ENCODE peak calls at places on chromosomes 11 and 22, in eight cellular contexts. One of them, this sample, is unnamed.

GRCh38 chr22:44099696-44100095 is 75.6 kb downstream of the PARVB start:
- DNase-seq in foreskin fibroblast: no peak
- DNase-seq in DND-41: no peak
- DNase-seq in H9: no peak
- DNase-seq in heart right ventricle: no peak
- DNase-seq in esophagus muscularis mucosa: no peak
- DNase-seq in left lung: peak; percentile 22
- DNase-seq in GM12865: no peak
- DNase-seq in this sample: no peak

GRCh38 chr22:49574205-49574604 is 253.5 kb downstream of the BRD1 start:
- DNase-seq in foreskin fibroblast: no peak
- DNase-seq in DND-41: no peak
- DNase-seq in H9: peak; percentile 10
- DNase-seq in heart right ventricle: no peak
- DNase-seq in esophagus muscularis mucosa: no peak
- DNase-seq in left lung: peak; percentile 56
- DNase-seq in GM12865: no peak
- DNase-seq in this sample: peak; percentile 50

GRCh38 chr11:46335858-46336600 is 11.2 kb upstream of the DGKZ start:
- DNase-seq in foreskin fibroblast: no peak
- DNase-seq in DND-41: no peak
- DNase-seq in H9: no peak
- DNase-seq in heart right ventricle: no peak
- DNase-seq in esophagus muscularis mucosa: no peak
- DNase-seq in left lung: no peak
- DNase-seq in GM12865: no peak
- DNase-seq in this sample: no peak

GRCh38 chr22:26581026-26581425 is 8.9 kb downstream of the TPST2 start:
- DNase-seq in foreskin fibroblast: no peak
- DNase-seq in DND-41: no peak
- DNase-seq in H9: no peak
- DNase-seq in heart right ventricle: no peak
- DNase-seq in esophagus muscularis mucosa: no peak
- DNase-seq in left lung: no peak
- DNase-seq in GM12865: no peak
- DNase-seq in this sample: no peak

GRCh38 chr11:7597620-7598019 is 75.7 kb downstream of the CYB5R2 start:
- DNase-seq in foreskin fibroblast: no peak
- DNase-seq in DND-41: no peak
- DNase-seq in H9: no peak
- DNase-seq in heart right ventricle: no peak
- DNase-seq in esophagus muscularis mucosa: no peak
- DNase-seq in left lung: peak; percentile 77
- DNase-seq in GM12865: no peak
- DNase-seq in this sample: no peak

GRCh38 chr11:2482745-2483144 is 37.9 kb downstream of the KCNQ1 start:
- DNase-seq in foreskin fibroblast: no peak
- DNase-seq in DND-41: no peak
- DNase-seq in H9: no peak
- DNase-seq in heart right ventricle: no peak
- DNase-seq in esophagus muscularis mucosa: no peak
- DNase-seq in left lung: no peak
- DNase-seq in GM12865: no peak
- DNase-seq in this sample: peak; percentile 25

GRCh38 chr22:45896153-45896951 is 80.6 kb downstream of the WNT7B start:
- DNase-seq in foreskin fibroblast: no peak
- DNase-seq in DND-41: no peak
- DNase-seq in H9: peak; percentile 82
- DNase-seq in heart right ventricle: peak; percentile 13
- DNase-seq in esophagus muscularis mucosa: no peak
- DNase-seq in left lung: peak; percentile 82
- DNase-seq in GM12865: no peak
- DNase-seq in this sample: no peak

GRCh38 chr11:6855971-6856542 is 6.8 kb upstream of the OR10A2 start:
- DNase-seq in foreskin fibroblast: peak; percentile 34
- DNase-seq in DND-41: no peak
- DNase-seq in H9: no peak
- DNase-seq in heart right ventricle: no peak
- DNase-seq in esophagus muscularis mucosa: no peak
- DNase-seq in left lung: no peak
- DNase-seq in GM12865: no peak
- DNase-seq in this sample: no peak

GRCh38 chr22:39658367-39658766 is 87.8 kb downstream of the CACNA1I start:
- DNase-seq in foreskin fibroblast: no peak
- DNase-seq in DND-41: no peak
- DNase-seq in H9: no peak
- DNase-seq in heart right ventricle: no peak
- DNase-seq in esophagus muscularis mucosa: no peak
- DNase-seq in left lung: no peak
- DNase-seq in GM12865: no peak
- DNase-seq in this sample: no peak

GRCh38 chr11:1174441-1175370 is 17.0 kb downstream of the MUC5AC start:
- DNase-seq in foreskin fibroblast: no peak
- DNase-seq in DND-41: no peak
- DNase-seq in H9: no peak
- DNase-seq in heart right ventricle: peak; percentile 7
- DNase-seq in esophagus muscularis mucosa: no peak
- DNase-seq in left lung: peak; percentile 68
- DNase-seq in GM12865: no peak
- DNase-seq in this sample: no peak

GRCh38 chr11:130449996-130450419 is 1.6 kb downstream of the ADAMTS15 start:
- DNase-seq in foreskin fibroblast: peak; percentile 34
- DNase-seq in DND-41: no peak
- DNase-seq in H9: peak; percentile 94
- DNase-seq in heart right ventricle: peak; percentile 87
- DNase-seq in esophagus muscularis mucosa: no peak
- DNase-seq in left lung: no peak
- DNase-seq in GM12865: no peak
- DNase-seq in this sample: peak; percentile 83

GRCh38 chr11:111435046-111435698 is 56.1 kb upstream of the POU2AF1 start:
- DNase-seq in foreskin fibroblast: no peak
- DNase-seq in DND-41: no peak
- DNase-seq in H9: no peak
- DNase-seq in heart right ventricle: no peak
- DNase-seq in esophagus muscularis mucosa: no peak
- DNase-seq in left lung: no peak
- DNase-seq in GM12865: no peak
- DNase-seq in this sample: no peak

GRCh38 chr11:73942030-73942429 is 8.8 kb upstream of the DNAJB13 start:
- DNase-seq in foreskin fibroblast: no peak
- DNase-seq in DND-41: no peak
- DNase-seq in H9: no peak
- DNase-seq in heart right ventricle: no peak
- DNase-seq in esophagus muscularis mucosa: no peak
- DNase-seq in left lung: no peak
- DNase-seq in GM12865: no peak
- DNase-seq in this sample: no peak

GRCh38 chr11:57199330-57199729 is 17.6 kb downstream of the LRRC55 start:
- DNase-seq in foreskin fibroblast: no peak
- DNase-seq in DND-41: no peak
- DNase-seq in H9: no peak
- DNase-seq in heart right ventricle: no peak
- DNase-seq in esophagus muscularis mucosa: no peak
- DNase-seq in left lung: no peak
- DNase-seq in GM12865: no peak
- DNase-seq in this sample: no peak

GRCh38 chr11:85752890-85753581 is 57.9 kb downstream of the SYTL2 start:
- DNase-seq in foreskin fibroblast: no peak
- DNase-seq in DND-41: peak; percentile 93
- DNase-seq in H9: no peak
- DNase-seq in heart right ventricle: no peak
- DNase-seq in esophagus muscularis mucosa: no peak
- DNase-seq in left lung: no peak
- DNase-seq in GM12865: no peak
- DNase-seq in this sample: no peak

GRCh38 chr11:46697303-46697702 is 3.1 kb downstream of the ARHGAP1 start:
- DNase-seq in foreskin fibroblast: no peak
- DNase-seq in DND-41: no peak
- DNase-seq in H9: no peak
- DNase-seq in heart right ventricle: no peak
- DNase-seq in esophagus muscularis mucosa: no peak
- DNase-seq in left lung: no peak
- DNase-seq in GM12865: no peak
- DNase-seq in this sample: no peak

GRCh38 chr22:38570841-38571364 is 920 bp upstream of the DMC1 start:
- DNase-seq in foreskin fibroblast: peak; percentile 23
- DNase-seq in DND-41: peak; percentile 65
- DNase-seq in H9: peak; percentile 60
- DNase-seq in heart right ventricle: peak; percentile 37
- DNase-seq in esophagus muscularis mucosa: no peak
- DNase-seq in left lung: no peak
- DNase-seq in GM12865: peak; percentile 53
- DNase-seq in this sample: no peak

GRCh38 chr11:65421204-65422103 is 1.1 kb upstream of the NEAT1 start:
- DNase-seq in foreskin fibroblast: peak; percentile 99
- DNase-seq in DND-41: peak; percentile 94
- DNase-seq in H9: peak; percentile 85
- DNase-seq in heart right ventricle: peak; percentile 87
- DNase-seq in esophagus muscularis mucosa: peak; percentile 100
- DNase-seq in left lung: peak; percentile 92
- DNase-seq in GM12865: peak; percentile 93
- DNase-seq in this sample: no peak

GRCh38 chr22:42217752-42218280 is 52.6 kb downstream of the TCF20 start:
- DNase-seq in foreskin fibroblast: peak; percentile 3
- DNase-seq in DND-41: no peak
- DNase-seq in H9: no peak
- DNase-seq in heart right ventricle: no peak
- DNase-seq in esophagus muscularis mucosa: no peak
- DNase-seq in left lung: no peak
- DNase-seq in GM12865: no peak
- DNase-seq in this sample: no peak

GRCh38 chr11:101912823-101913284 is 2.0 kb upstream of the CEP126 start:
- DNase-seq in foreskin fibroblast: peak; percentile 24
- DNase-seq in DND-41: no peak
- DNase-seq in H9: no peak
- DNase-seq in heart right ventricle: no peak
- DNase-seq in esophagus muscularis mucosa: no peak
- DNase-seq in left lung: no peak
- DNase-seq in GM12865: no peak
- DNase-seq in this sample: no peak

GRCh38 chr11:6608011-6608410 is 4.0 kb downstream of the TAF10 start:
- DNase-seq in foreskin fibroblast: no peak
- DNase-seq in DND-41: no peak
- DNase-seq in H9: no peak
- DNase-seq in heart right ventricle: no peak
- DNase-seq in esophagus muscularis mucosa: no peak
- DNase-seq in left lung: peak; percentile 37
- DNase-seq in GM12865: no peak
- DNase-seq in this sample: no peak

GRCh38 chr11:15276616-15277015 is 161.9 kb downstream of the INSC start:
- DNase-seq in foreskin fibroblast: no peak
- DNase-seq in DND-41: no peak
- DNase-seq in H9: no peak
- DNase-seq in heart right ventricle: no peak
- DNase-seq in esophagus muscularis mucosa: no peak
- DNase-seq in left lung: no peak
- DNase-seq in GM12865: peak; percentile 7
- DNase-seq in this sample: no peak

GRCh38 chr11:68841718-68842426 is at the start of gene CPT1A:
- DNase-seq in foreskin fibroblast: peak; percentile 74
- DNase-seq in DND-41: peak; percentile 75
- DNase-seq in H9: peak; percentile 71
- DNase-seq in heart right ventricle: peak; percentile 85
- DNase-seq in esophagus muscularis mucosa: no peak
- DNase-seq in left lung: peak; percentile 97
- DNase-seq in GM12865: peak; percentile 77
- DNase-seq in this sample: peak; percentile 82

DNA sequence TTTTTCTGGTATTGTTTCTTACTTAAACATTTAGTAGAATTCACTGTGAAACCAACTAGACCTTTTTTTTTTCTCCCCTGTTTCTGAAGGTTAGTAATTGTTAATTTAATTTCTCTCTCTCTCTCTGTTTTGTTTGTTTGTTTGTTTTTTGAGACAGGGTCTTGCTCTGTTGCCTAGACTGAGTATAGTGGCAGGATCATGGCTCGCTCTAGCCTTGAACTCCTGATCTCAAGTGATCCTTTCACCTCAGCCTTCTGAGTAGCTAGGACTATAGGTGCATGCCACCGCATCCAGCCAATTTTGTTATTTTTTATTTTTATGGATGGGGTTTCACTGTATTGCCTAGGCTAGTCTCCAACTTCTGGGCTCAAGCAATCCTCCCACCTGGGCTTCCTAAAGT is 165.0 kb downstream of the UVRAG start:
- DNase-seq in foreskin fibroblast: no peak
- DNase-seq in DND-41: no peak
- DNase-seq in H9: no peak
- DNase-seq in heart right ventricle: no peak
- DNase-seq in esophagus muscularis mucosa: no peak
- DNase-seq in left lung: no peak
- DNase-seq in GM12865: no peak
- DNase-seq in this sample: no peak
- TF ChIP-seq CTCF in foreskin fibroblast: no peak
- TF ChIP-seq CTCF in DND-41: no peak
- TF ChIP-seq CTCF in H9: no peak
- TF ChIP-seq CTCF in heart right ventricle: no peak
- TF ChIP-seq CTCF in esophagus muscularis mucosa: no peak
- TF ChIP-seq CTCF in left lung: no peak
- TF ChIP-seq CTCF in GM12865: no peak
- TF ChIP-seq CTCF in this sample: no peak

GRCh38 chr11:19808076-19808911 is 95.7 kb downstream of the NAV2 start:
- DNase-seq in foreskin fibroblast: no peak
- DNase-seq in DND-41: no peak
- DNase-seq in H9: no peak
- DNase-seq in heart right ventricle: no peak
- DNase-seq in esophagus muscularis mucosa: no peak
- DNase-seq in left lung: no peak
- DNase-seq in GM12865: no peak
- DNase-seq in this sample: no peak
- TF ChIP-seq CTCF in foreskin fibroblast: no peak
- TF ChIP-seq CTCF in DND-41: peak; percentile 26
- TF ChIP-seq CTCF in H9: no peak
- TF ChIP-seq CTCF in heart right ventricle: no peak
- TF ChIP-seq CTCF in esophagus muscularis mucosa: no peak
- TF ChIP-seq CTCF in left lung: no peak
- TF ChIP-seq CTCF in GM12865: no peak
- TF ChIP-seq CTCF in this sample: peak; percentile 20

DNA sequence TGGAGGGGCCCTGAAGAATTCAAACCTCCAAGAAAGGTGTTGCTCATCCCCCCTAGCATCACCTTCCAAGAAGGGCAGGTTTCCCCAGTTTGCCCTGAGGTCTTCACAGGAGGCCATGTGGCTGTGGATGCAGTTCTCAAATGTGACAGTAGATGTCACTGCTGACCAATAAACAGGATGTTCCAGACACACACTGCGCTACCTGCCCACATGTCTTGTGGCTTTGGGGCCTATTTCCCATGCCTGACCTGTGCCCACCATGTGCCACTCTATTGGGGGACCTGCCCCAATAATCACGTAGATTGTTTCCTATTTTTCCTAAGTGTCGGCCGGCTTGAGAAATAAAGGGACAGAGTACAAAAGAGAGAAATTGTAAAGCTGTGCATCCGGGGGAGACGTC is 4.5 kb downstream of the GSTT2 start:
- DNase-seq in foreskin fibroblast: peak; percentile 16
- DNase-seq in DND-41: peak; percentile 63
- DNase-seq in H9: no peak
- DNase-seq in heart right ventricle: no peak
- DNase-seq in esophagus muscularis mucosa: no peak
- DNase-seq in left lung: no peak
- DNase-seq in GM12865: peak; percentile 68
- DNase-seq in this sample: no peak
- TF ChIP-seq CTCF in foreskin fibroblast: peak; percentile 67
- TF ChIP-seq CTCF in DND-41: peak; percentile 77
- TF ChIP-seq CTCF in H9: no peak
- TF ChIP-seq CTCF in heart right ventricle: no peak
- TF ChIP-seq CTCF in esophagus muscularis mucosa: peak; percentile 44
- TF ChIP-seq CTCF in left lung: no peak
- TF ChIP-seq CTCF in GM12865: peak; percentile 82
- TF ChIP-seq CTCF in this sample: no peak

GRCh38 chr11:64090811-64091516 is 55.2 kb downstream of the FLRT1 start:
- DNase-seq in foreskin fibroblast: peak; percentile 21
- DNase-seq in DND-41: peak; percentile 78
- DNase-seq in H9: no peak
- DNase-seq in heart right ventricle: no peak
- DNase-seq in esophagus muscularis mucosa: no peak
- DNase-seq in left lung: no peak
- DNase-seq in GM12865: no peak
- DNase-seq in this sample: no peak
- TF ChIP-seq CTCF in foreskin fibroblast: no peak
- TF ChIP-seq CTCF in DND-41: peak; percentile 32
- TF ChIP-seq CTCF in H9: peak; percentile 34
- TF ChIP-seq CTCF in heart right ventricle: no peak
- TF ChIP-seq CTCF in esophagus muscularis mucosa: no peak
- TF ChIP-seq CTCF in left lung: no peak
- TF ChIP-seq CTCF in GM12865: no peak
- TF ChIP-seq CTCF in this sample: no peak

This sample was measured in type B pancreatic cell.